ENCODE peak calls at places on chromosomes 16 and 17, in eight cellular contexts. D is NT2/D1, W is NB4, U is fibroblast of lung, E is fibroblast of pulmonary artery, Q is fibroblast of villous mesenchyme, Z is tibial nerve, A is heart left ventricle. Y is an unnamed sample.

GRCh38 chr17:38571833-38572274 is 33.9 kb downstream of the SRCIN1 start:
- DNase-seq in D (no peak), W (peak; percentile 66), U (no peak), E (no peak), Q (no peak), Z (no peak), A (no peak), Y (no peak)

GRCh38 chr16:58999751-59000150 is 265.6 kb upstream of the GOT2 start:
- DNase-seq in D (no peak), W (no peak), U (no peak), E (no peak), Q (no peak), Z (no peak), A (no peak), Y (no peak)

GRCh38 chr17:78781339-78782304 is at the start of gene CYTH1:
- DNase-seq in D (no peak), W (peak; percentile 62), U (no peak), E (peak; percentile 27), Q (peak; percentile 29), Z (no peak), A (peak; percentile 54), Y (peak; percentile 70)

GRCh38 chr16:14132696-14133048 is 61.6 kb downstream of the MRTFB start:
- DNase-seq in D (no peak), W (no peak), U (peak; percentile 23), E (no peak), Q (peak; percentile 28), Z (no peak), A (no peak), Y (no peak)

GRCh38 chr17:50255766-50256480 is 18.3 kb upstream of the TMEM92 start:
- DNase-seq in D (no peak), W (no peak), U (no peak), E (no peak), Q (no peak), Z (no peak), A (no peak), Y (no peak)

GRCh38 chr17:5912927-5913565 is 157.1 kb upstream of the WSCD1 start:
- DNase-seq in D (no peak), W (no peak), U (no peak), E (no peak), Q (no peak), Z (no peak), A (no peak), Y (no peak)

GRCh38 chr17:45874148-45874547 is 20.2 kb upstream of the MAPT start:
- DNase-seq in D (no peak), W (no peak), U (no peak), E (no peak), Q (no peak), Z (no peak), A (no peak), Y (no peak)

GRCh38 chr17:70677783-70678647 is 508.7 kb downstream of the KCNJ2 start:
- DNase-seq in D (peak; percentile 6), W (peak; percentile 1), U (no peak), E (no peak), Q (no peak), Z (no peak), A (no peak), Y (peak; percentile 49)

GRCh38 chr17:55734128-55734781 is 11.6 kb upstream of the TMEM100 start:
- DNase-seq in D (no peak), W (no peak), U (peak; percentile 65), E (no peak), Q (no peak), Z (no peak), A (no peak), Y (no peak)

GRCh38 chr16:50542703-50543102 is 5.5 kb upstream of the NKD1 start:
- DNase-seq in D (no peak), W (no peak), U (no peak), E (no peak), Q (no peak), Z (no peak), A (no peak), Y (no peak)

GRCh38 chr16:79639576-79640311 is 39.2 kb upstream of the MAF start:
- DNase-seq in D (no peak), W (no peak), U (no peak), E (no peak), Q (no peak), Z (no peak), A (no peak), Y (no peak)

GRCh38 chr17:72618018-72618509 is 474.4 kb downstream of the SLC39A11 start:
- DNase-seq in D (no peak), W (peak; percentile 11), U (no peak), E (peak; percentile 11), Q (no peak), Z (no peak), A (no peak), Y (no peak)

DNA sequence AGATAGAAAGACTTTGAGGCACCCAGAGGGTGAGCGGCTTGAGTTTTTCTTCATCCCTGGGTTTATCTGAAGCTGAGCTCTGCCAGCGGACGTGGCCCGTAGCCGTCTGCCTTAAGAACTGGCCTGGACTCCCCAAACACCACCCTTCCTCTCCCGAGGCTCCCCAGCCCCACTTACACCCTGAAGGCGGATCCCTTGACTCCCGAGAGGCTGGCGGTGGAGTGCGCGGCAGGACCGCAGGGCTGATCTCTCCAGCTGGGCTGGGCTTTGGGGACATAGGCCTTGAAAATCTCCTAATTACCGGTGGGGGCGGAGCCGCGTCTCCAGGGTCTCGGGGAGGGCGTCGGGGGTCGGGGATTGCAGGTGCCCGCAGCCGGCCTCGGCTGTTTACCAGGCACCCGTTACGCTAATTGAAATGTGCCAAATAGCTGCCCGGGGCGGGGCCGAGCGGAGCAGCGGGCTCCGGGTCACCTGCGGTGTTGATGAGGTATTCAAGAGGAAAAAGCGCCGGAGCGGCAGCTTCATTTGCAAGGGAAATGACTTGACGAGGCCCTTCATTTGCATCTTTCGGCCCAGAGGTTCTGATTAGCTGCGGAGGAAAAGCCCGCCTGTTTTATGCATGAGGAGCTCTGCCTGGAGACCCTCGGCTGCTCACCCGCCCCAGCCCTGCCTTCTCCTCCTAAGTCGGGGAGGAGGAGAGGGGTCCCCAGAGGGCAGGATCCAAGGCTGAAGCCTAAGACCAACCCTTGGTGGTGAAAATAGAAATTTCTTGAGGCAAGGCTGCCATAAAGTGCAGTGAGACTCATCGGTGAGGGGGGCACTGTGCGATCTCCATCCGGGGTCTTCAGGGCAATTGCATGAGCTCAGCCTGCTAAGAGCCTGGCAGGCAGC is 100.7 kb downstream of the MGAT5B start:
- DNase-seq in D (peak; percentile 95), W (peak; percentile 49), U (peak; percentile 48), E (no peak), Q (no peak), Z (no peak), A (no peak), Y (no peak)
- H3K4me3 ChIP-seq in D (peak overlapping the region; percentile 49), W (no peak overlapping the region), U (no peak overlapping the region), E (no peak overlapping the region), Q (no peak overlapping the region), Z (peak overlapping the region; percentile 35), A (peak overlapping the region; percentile 20), Y (no peak overlapping the region)

GRCh38 chr17:57542518-57542917 is 202.6 kb downstream of the CCDC182 start:
- DNase-seq in D (no peak), W (no peak), U (no peak), E (no peak), Q (no peak), Z (no peak), A (no peak), Y (no peak)

GRCh38 chr17:57541049-57541448 is 204.1 kb downstream of the CCDC182 start:
- DNase-seq in D (no peak), W (no peak), U (no peak), E (no peak), Q (no peak), Z (no peak), A (no peak), Y (no peak)

GRCh38 chr17:57543230-57543629 is 201.9 kb downstream of the CCDC182 start:
- DNase-seq in D (no peak), W (no peak), U (no peak), E (no peak), Q (no peak), Z (no peak), A (no peak), Y (no peak)

GRCh38 chr17:57540596-57540995 is 204.5 kb downstream of the CCDC182 start:
- DNase-seq in D (no peak), W (no peak), U (no peak), E (no peak), Q (no peak), Z (no peak), A (no peak), Y (no peak)

DNA sequence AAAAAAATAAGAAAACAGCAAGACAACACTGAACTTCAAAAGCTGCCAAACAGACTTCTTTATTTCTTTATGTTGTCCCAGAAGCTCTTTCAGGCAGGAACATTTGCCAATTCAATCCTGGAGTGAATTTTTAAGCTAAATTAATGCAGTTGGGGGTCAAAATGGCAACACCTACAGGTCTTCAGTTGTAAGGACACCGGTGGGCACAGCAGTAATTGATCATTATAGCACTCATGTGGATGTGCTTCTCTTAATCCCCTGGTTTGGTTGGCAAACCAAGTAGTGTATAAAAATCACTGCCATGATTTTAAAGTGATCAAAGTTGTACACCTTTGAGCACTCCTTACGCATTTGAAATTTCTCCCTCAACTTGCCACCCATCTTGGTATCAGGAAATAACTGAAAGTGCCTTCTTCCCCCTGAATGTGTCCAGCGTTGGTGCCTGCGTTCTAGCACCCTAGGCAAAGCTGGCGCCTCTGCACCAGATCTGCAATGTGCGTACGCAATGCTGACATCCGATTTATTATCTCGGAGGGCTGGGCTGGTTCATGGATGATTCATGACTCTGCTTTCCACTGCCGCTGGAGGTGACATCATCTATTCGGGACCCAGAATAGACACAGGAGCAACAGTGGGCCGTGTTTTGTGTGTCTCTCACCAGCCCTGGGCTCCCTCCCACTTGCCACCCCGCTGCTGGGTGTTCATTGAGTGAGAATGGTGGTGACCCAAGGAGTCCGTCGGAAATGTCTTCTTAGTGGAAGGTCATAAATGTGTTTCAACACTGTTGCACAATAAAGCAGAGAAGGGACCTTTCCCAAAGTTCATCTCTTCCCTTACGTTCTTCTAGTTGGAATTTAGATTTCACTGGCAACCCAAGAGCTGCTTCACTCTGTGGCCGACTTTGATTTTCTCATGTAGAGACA is 203.4 kb downstream of the CCDC182 start:
- DNase-seq in D (no peak), W (peak; percentile 9), U (peak; percentile 91), E (peak; percentile 91), Q (peak; percentile 95), Z (no peak), A (peak; percentile 78), Y (peak; percentile 86)
- H3K4me3 ChIP-seq in D (no peak overlapping the region), W (no peak overlapping the region), U (no peak overlapping the region), E (no peak overlapping the region), Q (no peak overlapping the region), Z (no peak overlapping the region), A (peak overlapping the region; percentile 15), Y (no peak overlapping the region)

DNA sequence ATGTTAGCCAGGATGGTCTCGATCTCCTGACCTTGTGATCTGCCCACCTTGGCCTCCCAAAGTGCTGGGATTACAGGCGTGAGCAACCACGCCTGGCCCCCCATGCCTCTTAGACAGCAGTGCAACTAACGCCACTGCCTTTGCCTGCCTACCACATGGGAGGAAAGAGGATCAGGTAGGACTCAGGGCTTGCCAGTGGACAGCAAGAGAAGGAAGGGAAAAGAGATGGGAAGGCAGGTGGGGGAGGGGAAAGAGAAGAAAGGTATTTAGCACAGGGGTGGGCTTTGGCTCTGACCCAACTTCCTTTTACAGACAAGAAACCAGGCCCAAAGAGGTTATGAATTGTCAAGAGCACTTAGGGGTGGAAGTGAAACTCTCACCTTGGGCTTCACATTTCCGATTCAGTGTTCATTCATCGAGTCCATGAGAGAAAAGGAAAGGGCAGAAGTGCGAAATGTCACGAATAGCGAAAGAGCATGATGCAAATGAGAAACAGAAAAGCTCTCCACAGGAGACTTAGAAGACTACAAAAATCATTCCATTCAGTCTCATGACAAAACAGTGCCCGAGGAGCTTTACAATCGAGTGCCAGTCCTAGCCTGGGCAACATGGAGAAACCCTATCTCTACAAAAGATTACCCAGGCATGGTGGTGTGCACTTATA is 36.4 kb downstream of the CDK5R1 start:
- DNase-seq in D (no peak), W (no peak), U (no peak), E (no peak), Q (no peak), Z (no peak), A (no peak), Y (no peak)
- H3K4me3 ChIP-seq in D (no peak overlapping the region), W (no peak overlapping the region), U (no peak overlapping the region), E (no peak overlapping the region), Q (no peak overlapping the region), Z (no peak overlapping the region), A (no peak overlapping the region), Y (no peak overlapping the region)

GRCh38 chr16:397736-398332 is 835 bp downstream of the NME4 start:
- DNase-seq in D (no peak), W (no peak), U (peak; percentile 61), E (peak; percentile 61), Q (peak; percentile 76), Z (peak; percentile 56), A (peak; percentile 78), Y (peak; percentile 93)
- H3K4me3 ChIP-seq in D (peak overlapping the region; percentile 36), W (no peak overlapping the region), U (peak overlapping the region; percentile 11), E (peak overlapping the region; percentile 65), Q (peak overlapping the region; percentile 54), Z (peak overlapping the region; percentile 83), A (peak overlapping the region; percentile 50), Y (no peak overlapping the region)

Y was measured in aorta.